ENCODE peak calls at places on chromosome 16, in ten cellular contexts. X is fibroblast of the aortic adventitia; Z is natural killer cell; V is astrocyte of the cerebellum; U is nephron progenitor cell; O is Calu3; Y is CD8-positive, alpha-beta T cell; K is fibroblast of pulmonary artery; G is left lung; H is left ventricle myocardium inferior. L is an unnamed sample.

GRCh38 chr16:25126820-25127232 is 15.3 kb downstream of the LCMT1 start:
- DNase-seq in X (peak), Z (no peak), V (peak), U (no peak), O (peak), Y (no peak), K (peak), G (no peak), H (no peak), L (peak)

GRCh38 chr16:4263504-4264436 is 9.1 kb downstream of the TFAP4 start:
- DNase-seq in X (peak), Z (no peak), V (no peak), U (peak), O (no peak), Y (no peak), K (peak), G (peak), H (peak), L (peak)

GRCh38 chr16:20285993-20286499 is 41.3 kb downstream of the GP2 start:
- DNase-seq in X (no peak), Z (no peak), V (no peak), U (no peak), O (no peak), Y (no peak), K (no peak), G (no peak), H (no peak), L (no peak)

GRCh38 chr16:14249291-14250032 is 178.3 kb downstream of the MRTFB start:
- DNase-seq in X (peak), Z (peak), V (peak), U (peak), O (peak), Y (peak), K (peak), G (no peak), H (no peak), L (peak)

GRCh38 chr16:593406-593805 is 3.5 kb downstream of the RAB40C start:
- DNase-seq in X (no peak), Z (no peak), V (no peak), U (no peak), O (peak), Y (no peak), K (no peak), G (no peak), H (no peak), L (no peak)

GRCh38 chr16:3934491-3935185 is 54.1 kb upstream of the CREBBP start:
- DNase-seq in X (no peak), Z (no peak), V (no peak), U (no peak), O (no peak), Y (no peak), K (no peak), G (no peak), H (no peak), L (no peak)

GRCh38 chr16:17312100-17312732 is 158.5 kb downstream of the XYLT1 start:
- DNase-seq in X (no peak), Z (no peak), V (no peak), U (no peak), O (peak), Y (no peak), K (no peak), G (no peak), H (no peak), L (no peak)

GRCh38 chr16:23959069-23959800 is 123.5 kb downstream of the PRKCB start:
- DNase-seq in X (no peak), Z (no peak), V (no peak), U (no peak), O (no peak), Y (no peak), K (no peak), G (no peak), H (no peak), L (no peak)

GRCh38 chr16:80016689-80017088 is 416.2 kb upstream of the MAF start:
- DNase-seq in X (no peak), Z (no peak), V (no peak), U (no peak), O (no peak), Y (no peak), K (no peak), G (no peak), H (no peak), L (no peak)

GRCh38 chr16:4556580-4556979 is 440 bp downstream of the C16orf96 start:
- DNase-seq in X (no peak), Z (no peak), V (no peak), U (no peak), O (peak), Y (no peak), K (no peak), G (no peak), H (no peak), L (no peak)

GRCh38 chr16:89344846-89345577 is 127.5 kb downstream of the ZNF778 start:
- DNase-seq in X (no peak), Z (no peak), V (no peak), U (no peak), O (no peak), Y (no peak), K (no peak), G (no peak), H (no peak), L (no peak)

GRCh38 chr16:23771642-23772041 is 16.8 kb downstream of the CHP2 start:
- DNase-seq in X (no peak), Z (no peak), V (no peak), U (no peak), O (no peak), Y (no peak), K (no peak), G (no peak), H (no peak), L (no peak)

GRCh38 chr16:26344976-26345375 is 653.2 kb downstream of the HS3ST4 start:
- DNase-seq in X (no peak), Z (no peak), V (no peak), U (no peak), O (no peak), Y (no peak), K (no peak), G (no peak), H (no peak), L (no peak)

GRCh38 chr16:72409428-72409827 is 237.5 kb upstream of the PMFBP1 start:
- DNase-seq in X (no peak), Z (no peak), V (no peak), U (no peak), O (no peak), Y (no peak), K (no peak), G (no peak), H (no peak), L (no peak)

GRCh38 chr16:89902980-89903379 is 15.7 kb upstream of the MC1R start:
- DNase-seq in X (no peak), Z (no peak), V (no peak), U (no peak), O (no peak), Y (no peak), K (no peak), G (no peak), H (no peak), L (no peak)

GRCh38 chr16:67100569-67101300 is 9.0 kb upstream of the PHAF1 start:
- DNase-seq in X (peak), Z (no peak), V (peak), U (no peak), O (no peak), Y (no peak), K (peak), G (no peak), H (no peak), L (peak)
- TF ChIP-seq CTCF in X (peak), Z (no peak), V (no peak), U (peak), O (no peak), Y (peak), K (peak), G (no peak), H (peak), L (peak)

DNA sequence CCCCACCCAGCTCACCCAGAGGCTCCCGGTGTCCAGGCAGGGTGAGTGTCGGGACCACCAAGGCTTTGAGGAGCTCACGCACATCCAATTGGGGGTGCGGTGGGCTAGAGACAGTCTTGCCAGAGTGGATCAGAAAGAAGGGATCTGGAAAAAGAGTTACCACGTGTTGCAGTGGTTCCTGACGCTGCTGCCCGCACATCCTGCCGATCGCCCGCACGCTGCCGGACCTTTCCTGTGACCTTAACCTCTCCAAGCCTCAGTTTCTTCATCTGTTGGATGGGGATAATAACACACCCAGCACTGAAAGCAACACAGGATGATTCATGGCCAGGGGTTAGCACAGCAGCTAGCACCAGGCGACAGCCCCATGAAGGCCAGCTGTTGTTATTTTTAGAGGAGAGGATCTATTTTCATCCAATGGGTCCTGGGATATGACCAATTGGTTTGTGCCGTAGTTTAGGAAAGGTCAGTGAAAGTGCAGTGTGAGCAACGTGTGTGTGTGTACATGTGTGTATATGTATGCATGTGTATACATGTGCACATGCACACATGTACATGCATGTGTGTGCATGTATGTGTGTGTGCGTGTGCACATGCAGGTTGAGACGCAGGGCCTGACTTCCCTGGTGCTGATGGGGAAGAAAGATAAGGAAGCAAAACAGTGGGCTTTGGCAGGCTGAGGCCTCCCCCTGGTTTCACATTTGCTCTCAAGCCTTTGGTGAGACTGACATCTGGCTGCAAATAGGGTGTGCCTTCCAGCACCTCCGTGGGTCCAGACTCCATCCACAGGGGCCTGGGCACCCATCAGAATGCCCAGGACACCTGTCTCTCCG is 2.6 kb downstream of the ITGAX start:
- DNase-seq in X (no peak), Z (no peak), V (no peak), U (no peak), O (no peak), Y (no peak), K (no peak), G (no peak), H (no peak), L (no peak)
- TF ChIP-seq CTCF in X (no peak), Z (no peak), V (no peak), U (no peak), O (no peak), Y (no peak), K (no peak), G (no peak), H (no peak), L (no peak)

GRCh38 chr16:48385272-48385953 is at the start of gene SIAH1:
- DNase-seq in X (peak), Z (peak), V (no peak), U (peak), O (peak), Y (peak), K (peak), G (peak), H (peak), L (peak)
- TF ChIP-seq CTCF in X (no peak), Z (no peak), V (no peak), U (no peak), O (no peak), Y (no peak), K (no peak), G (no peak), H (no peak), L (no peak)

GRCh38 chr16:57094911-57095310 is 2.5 kb downstream of the CPNE2 start:
- DNase-seq in X (no peak), Z (no peak), V (no peak), U (no peak), O (no peak), Y (no peak), K (no peak), G (no peak), H (no peak), L (no peak)

GRCh38 chr16:57096192-57096591 is 3.8 kb downstream of the CPNE2 start:
- DNase-seq in X (no peak), Z (no peak), V (no peak), U (no peak), O (no peak), Y (no peak), K (no peak), G (no peak), H (no peak), L (no peak)

GRCh38 chr16:57096793-57097192 is 4.4 kb downstream of the CPNE2 start:
- DNase-seq in X (no peak), Z (no peak), V (no peak), U (no peak), O (no peak), Y (no peak), K (no peak), G (no peak), H (no peak), L (no peak)

GRCh38 chr16:57100445-57100844 is 8.1 kb downstream of the CPNE2 start:
- DNase-seq in X (no peak), Z (no peak), V (no peak), U (no peak), O (no peak), Y (no peak), K (no peak), G (no peak), H (no peak), L (no peak)

DNA sequence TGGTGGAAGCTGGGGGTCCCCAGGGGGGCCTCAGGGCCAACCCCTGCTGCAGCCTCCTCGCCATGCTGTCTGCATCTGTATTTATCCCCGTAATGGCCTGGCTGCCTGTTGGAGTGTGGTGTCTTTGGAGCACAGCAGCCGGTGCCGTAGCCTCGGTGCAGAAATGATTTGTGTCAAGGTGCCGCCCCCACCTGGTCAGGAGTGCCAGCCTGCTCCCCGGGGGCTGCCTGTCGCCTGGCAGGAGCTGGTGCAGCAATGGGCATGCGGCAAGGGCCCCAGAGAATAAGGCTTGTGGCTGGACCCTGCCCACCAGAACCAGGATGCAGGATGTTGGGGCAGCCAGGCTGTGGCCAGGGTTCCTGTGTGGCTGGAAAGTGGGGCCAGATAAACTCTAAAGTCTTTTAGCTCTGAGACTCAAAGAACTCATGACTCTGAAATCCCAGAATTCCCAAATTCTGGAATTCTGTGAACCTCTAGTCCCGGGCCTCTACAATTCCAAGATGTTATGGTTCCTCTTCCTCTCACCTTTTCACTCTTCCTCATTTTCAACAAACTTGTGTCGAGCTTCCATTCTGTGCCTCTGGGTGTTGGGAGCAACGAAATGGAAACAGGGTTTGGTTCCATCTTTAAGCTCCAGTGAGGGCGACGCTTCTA is 5.9 kb downstream of the CPNE2 start:
- DNase-seq in X (no peak), Z (no peak), V (no peak), U (no peak), O (no peak), Y (no peak), K (no peak), G (no peak), H (no peak), L (no peak)
- TF ChIP-seq CTCF in X (no peak), Z (no peak), V (no peak), U (no peak), O (no peak), Y (no peak), K (no peak), G (no peak), H (no peak), L (no peak)

GRCh38 chr16:67294927-67295326 is 15.6 kb downstream of the PLEKHG4 start:
- DNase-seq in X (peak), Z (no peak), V (peak), U (no peak), O (no peak), Y (no peak), K (peak), G (no peak), H (no peak), L (no peak)
- TF ChIP-seq CTCF in X (peak), Z (no peak), V (peak), U (no peak), O (no peak), Y (no peak), K (peak), G (no peak), H (no peak), L (no peak)

DNA sequence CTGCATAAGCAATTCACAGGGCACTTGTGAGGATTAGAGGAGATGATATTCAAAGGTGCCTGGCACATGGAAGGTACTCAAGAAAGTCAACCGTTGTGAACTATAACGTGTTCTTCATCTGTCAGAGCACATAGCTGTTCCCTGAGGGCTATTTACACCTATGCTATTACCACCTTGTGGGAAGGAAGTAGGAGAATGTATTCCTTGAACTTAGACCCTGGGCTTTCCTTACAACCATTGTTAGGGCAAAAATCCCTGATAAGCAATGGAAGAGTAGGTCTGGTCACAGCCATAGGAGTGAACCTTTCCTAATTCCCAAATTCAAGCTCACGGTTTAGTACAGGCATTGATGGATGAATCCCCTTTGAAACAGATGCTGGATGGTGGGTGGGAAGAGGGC is 188.6 kb downstream of the HAPSTR1 start:
- DNase-seq in X (no peak), Z (no peak), V (no peak), U (no peak), O (no peak), Y (no peak), K (no peak), G (no peak), H (no peak), L (no peak)
- TF ChIP-seq CTCF in X (no peak), Z (no peak), V (no peak), U (no peak), O (no peak), Y (no peak), K (no peak), G (no peak), H (no peak), L (no peak)

GRCh38 chr16:50046853-50047252 is 18.9 kb upstream of the HEATR3 start:
- DNase-seq in X (no peak), Z (no peak), V (no peak), U (no peak), O (no peak), Y (no peak), K (no peak), G (no peak), H (no peak), L (no peak)
- TF ChIP-seq CTCF in X (no peak), Z (no peak), V (no peak), U (no peak), O (no peak), Y (no peak), K (no peak), G (no peak), H (no peak), L (no peak)

GRCh38 chr16:66903544-66904427 is 14.9 kb downstream of the CDH16 start:
- DNase-seq in X (no peak), Z (no peak), V (no peak), U (no peak), O (no peak), Y (no peak), K (no peak), G (no peak), H (peak), L (no peak)

GRCh38 chr16:66901626-66902025 is 17.1 kb downstream of the CDH16 start:
- DNase-seq in X (no peak), Z (no peak), V (no peak), U (no peak), O (no peak), Y (no peak), K (no peak), G (peak), H (peak), L (no peak)

GRCh38 chr16:66904428-66904845 is 14.2 kb downstream of the CDH16 start:
- DNase-seq in X (no peak), Z (no peak), V (no peak), U (no peak), O (no peak), Y (no peak), K (no peak), G (no peak), H (no peak), L (no peak)

GRCh38 chr16:66900721-66901441 is 17.8 kb downstream of the CDH16 start:
- DNase-seq in X (peak), Z (no peak), V (no peak), U (no peak), O (no peak), Y (no peak), K (no peak), G (no peak), H (no peak), L (no peak)

GRCh38 chr16:66902648-66903543 is 15.8 kb downstream of the CDH16 start:
- DNase-seq in X (no peak), Z (no peak), V (no peak), U (no peak), O (no peak), Y (no peak), K (no peak), G (no peak), H (peak), L (no peak)
- TF ChIP-seq CTCF in X (no peak), Z (no peak), V (no peak), U (no peak), O (no peak), Y (no peak), K (no peak), G (no peak), H (peak), L (no peak)

GRCh38 chr16:66661210-66661560 is 35.4 kb downstream of the CMTM4 start:
- DNase-seq in X (no peak), Z (no peak), V (no peak), U (no peak), O (no peak), Y (no peak), K (no peak), G (no peak), H (no peak), L (no peak)

GRCh38 chr16:66658860-66659190 is 37.7 kb downstream of the CMTM4 start:
- DNase-seq in X (no peak), Z (no peak), V (no peak), U (no peak), O (no peak), Y (no peak), K (no peak), G (no peak), H (no peak), L (no peak)

GRCh38 chr16:66660422-66661209 is 35.9 kb downstream of the CMTM4 start:
- DNase-seq in X (peak), Z (no peak), V (peak), U (peak), O (peak), Y (no peak), K (peak), G (peak), H (peak), L (peak)

GRCh38 chr16:66658143-66658859 is 38.2 kb downstream of the CMTM4 start:
- DNase-seq in X (no peak), Z (no peak), V (no peak), U (no peak), O (no peak), Y (no peak), K (no peak), G (no peak), H (no peak), L (no peak)

GRCh38 chr16:66662445-66663194 is 33.9 kb downstream of the CMTM4 start:
- DNase-seq in X (peak), Z (no peak), V (no peak), U (no peak), O (peak), Y (no peak), K (peak), G (no peak), H (no peak), L (peak)
- TF ChIP-seq CTCF in X (peak), Z (no peak), V (peak), U (peak), O (no peak), Y (no peak), K (peak), G (peak), H (peak), L (peak)

DNA sequence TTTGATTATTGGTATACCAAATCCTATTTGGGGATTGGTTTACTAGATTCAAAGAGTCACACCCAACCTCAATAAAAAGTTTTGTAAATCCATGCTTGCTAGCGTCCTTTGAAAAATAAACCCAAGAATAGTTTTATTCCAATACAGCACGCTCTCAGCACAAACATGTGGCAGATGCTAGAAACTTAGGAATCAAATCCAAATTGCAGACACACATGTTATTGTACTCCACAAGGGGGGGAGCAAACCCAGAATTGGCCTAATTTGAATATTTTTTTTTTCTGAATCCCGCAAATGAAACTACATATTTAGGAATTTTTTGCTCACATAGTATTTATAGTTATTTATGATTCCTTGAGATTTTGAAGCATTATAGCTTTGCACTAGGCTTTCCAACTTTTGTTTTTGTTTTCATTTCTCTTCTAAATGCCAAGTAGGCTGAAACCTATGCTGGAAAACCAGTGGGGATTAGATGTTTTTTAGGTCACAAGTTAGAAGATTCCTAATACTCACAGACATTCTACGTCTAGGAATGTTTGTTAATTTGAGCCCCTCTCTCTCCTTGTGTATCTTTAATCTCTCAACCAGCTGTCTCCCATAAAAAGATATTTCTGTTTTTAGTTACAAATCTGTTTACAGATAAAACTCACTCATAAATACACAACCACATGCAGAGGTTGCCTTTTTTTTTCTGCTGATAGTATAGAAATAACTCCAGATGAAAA is 59.3 kb upstream of the CDH11 start:
- DNase-seq in X (no peak), Z (no peak), V (no peak), U (no peak), O (no peak), Y (no peak), K (no peak), G (no peak), H (no peak), L (no peak)
- TF ChIP-seq CTCF in X (no peak), Z (no peak), V (peak), U (no peak), O (no peak), Y (no peak), K (no peak), G (no peak), H (no peak), L (peak)